ENCODE peak calls at places on chromosomes 13 and 19, in seven cellular contexts. O is coronary artery, U is GM23248, K is non-pigmented ciliary epithelial cell, L is mucosa of gallbladder, T is HT1080, R is HEK293T. E is an unnamed sample.

GRCh38 chr13:52001120-52001731 is 10.0 kb downstream of the ATP7B start:
- DNase-seq in O (no peak), U (peak; percentile 69), K (peak; percentile 10), L (no peak), T (peak; percentile 37), R (peak; percentile 49), E (peak; percentile 70)

GRCh38 chr13:31225998-31226675 is 26.4 kb downstream of the B3GLCT start:
- DNase-seq in O (no peak), U (no peak), K (no peak), L (no peak), T (no peak), R (no peak), E (no peak)

GRCh38 chr19:38059897-38060296 is 152.9 kb downstream of the SIPA1L3 start:
- DNase-seq in O (no peak), U (no peak), K (no peak), L (no peak), T (no peak), R (no peak), E (peak; percentile 8)

GRCh38 chr13:23674795-23675640 is 104.8 kb downstream of the TNFRSF19 start:
- DNase-seq in O (no peak), U (peak; percentile 86), K (peak; percentile 79), L (no peak), T (peak; percentile 88), R (no peak), E (peak; percentile 88)

GRCh38 chr13:85985791-85986190 is 186.6 kb upstream of the SLITRK6 start:
- DNase-seq in O (no peak), U (no peak), K (no peak), L (no peak), T (peak; percentile 54), R (no peak), E (peak; percentile 22)

GRCh38 chr13:113917523-113918371 is 53.9 kb upstream of the GAS6 start:
- DNase-seq in O (peak; percentile 47), U (no peak), K (no peak), L (no peak), T (no peak), R (no peak), E (no peak)

GRCh38 chr13:112444416-112445399 is 68.6 kb downstream of the SPACA7 start:
- DNase-seq in O (peak; percentile 43), U (no peak), K (no peak), L (peak; percentile 6), T (no peak), R (no peak), E (no peak)

GRCh38 chr13:75723927-75724326 is 87.8 kb downstream of the LMO7 start:
- DNase-seq in O (no peak), U (no peak), K (no peak), L (no peak), T (no peak), R (no peak), E (peak; percentile 15)

GRCh38 chr19:6212403-6213265 is 67.1 kb downstream of the MLLT1 start:
- DNase-seq in O (peak; percentile 67), U (no peak), K (no peak), L (no peak), T (no peak), R (no peak), E (no peak)

GRCh38 chr19:38009650-38010229 is 102.7 kb downstream of the SIPA1L3 start:
- DNase-seq in O (no peak), U (no peak), K (no peak), L (no peak), T (no peak), R (no peak), E (no peak)

E was measured in fibroblast of the aortic adventitia.